ENCODE peak calls at places on chromosomes 12 and 14, in nine cellular contexts. One of them, this sample, is unnamed. For H3K4me1, the result is how much of the 10 kb centered on the place peaks cover.

GRCh38 chr14:100586520-100587247 is 533 bp downstream of the BEGAIN start:
- DNase-seq in prostate gland: no peak
- DNase-seq in upper lobe of right lung: peak
- DNase-seq in BE2C: peak
- DNase-seq in cardiac muscle cell: peak
- DNase-seq in GM23338: peak
- DNase-seq in uterus: no peak
- DNase-seq in HepG2: no peak
- DNase-seq in effector memory CD4-positive, alpha-beta T cell: no peak
- DNase-seq in this sample: peak

GRCh38 chr12:69500631-69501030 is 30.4 kb downstream of the FRS2 start:
- DNase-seq in uterus: no peak
- DNase-seq in HepG2: no peak
- DNase-seq in upper lobe of right lung: no peak
- DNase-seq in effector memory CD4-positive, alpha-beta T cell: no peak
- DNase-seq in prostate gland: no peak
- DNase-seq in GM23338: no peak
- DNase-seq in BE2C: no peak
- DNase-seq in cardiac muscle cell: no peak
- DNase-seq in this sample: no peak

GRCh38 chr14:68210729-68211299 is 391.2 kb downstream of the RAD51B start:
- DNase-seq in GM23338: no peak
- DNase-seq in BE2C: no peak
- DNase-seq in upper lobe of right lung: no peak
- DNase-seq in uterus: no peak
- DNase-seq in effector memory CD4-positive, alpha-beta T cell: peak
- DNase-seq in cardiac muscle cell: peak
- DNase-seq in prostate gland: no peak
- DNase-seq in HepG2: peak
- DNase-seq in this sample: peak

GRCh38 chr14:103638594-103638993 is 9.6 kb downstream of the KLC1 start:
- DNase-seq in uterus: no peak
- DNase-seq in cardiac muscle cell: no peak
- DNase-seq in GM23338: no peak
- DNase-seq in BE2C: no peak
- DNase-seq in prostate gland: no peak
- DNase-seq in upper lobe of right lung: no peak
- DNase-seq in HepG2: no peak
- DNase-seq in effector memory CD4-positive, alpha-beta T cell: no peak
- DNase-seq in this sample: no peak

GRCh38 chr14:86015916-86016315 is 486.0 kb downstream of the FLRT2 start:
- DNase-seq in GM23338: no peak
- DNase-seq in upper lobe of right lung: no peak
- DNase-seq in prostate gland: no peak
- DNase-seq in cardiac muscle cell: peak
- DNase-seq in HepG2: no peak
- DNase-seq in effector memory CD4-positive, alpha-beta T cell: no peak
- DNase-seq in BE2C: no peak
- DNase-seq in uterus: no peak
- DNase-seq in this sample: no peak

GRCh38 chr12:8696402-8697100 is 1.2 kb upstream of the RIMKLB start:
- DNase-seq in effector memory CD4-positive, alpha-beta T cell: no peak
- DNase-seq in HepG2: no peak
- DNase-seq in prostate gland: no peak
- DNase-seq in uterus: no peak
- DNase-seq in GM23338: peak
- DNase-seq in BE2C: no peak
- DNase-seq in upper lobe of right lung: no peak
- DNase-seq in cardiac muscle cell: no peak
- DNase-seq in this sample: no peak

GRCh38 chr14:62189698-62190097 is 427.5 kb downstream of the SNAPC1 start:
- DNase-seq in GM23338: no peak
- DNase-seq in uterus: peak
- DNase-seq in BE2C: no peak
- DNase-seq in cardiac muscle cell: peak
- DNase-seq in effector memory CD4-positive, alpha-beta T cell: no peak
- DNase-seq in upper lobe of right lung: no peak
- DNase-seq in prostate gland: no peak
- DNase-seq in HepG2: no peak
- DNase-seq in this sample: no peak

GRCh38 chr12:70389678-70390077 is 23.6 kb downstream of the KCNMB4 start:
- DNase-seq in uterus: no peak
- DNase-seq in GM23338: no peak
- DNase-seq in BE2C: no peak
- DNase-seq in HepG2: no peak
- DNase-seq in prostate gland: no peak
- DNase-seq in cardiac muscle cell: no peak
- DNase-seq in effector memory CD4-positive, alpha-beta T cell: no peak
- DNase-seq in upper lobe of right lung: no peak
- DNase-seq in this sample: no peak

GRCh38 chr12:111204684-111205305 is 164.1 kb downstream of the PHETA1 start:
- DNase-seq in HepG2: no peak
- DNase-seq in effector memory CD4-positive, alpha-beta T cell: no peak
- DNase-seq in upper lobe of right lung: no peak
- DNase-seq in BE2C: no peak
- DNase-seq in uterus: no peak
- DNase-seq in cardiac muscle cell: no peak
- DNase-seq in GM23338: no peak
- DNase-seq in prostate gland: no peak
- DNase-seq in this sample: no peak

GRCh38 chr12:113461666-113462065 is 10.0 kb downstream of the LHX5 start:
- DNase-seq in upper lobe of right lung: no peak
- DNase-seq in HepG2: peak
- DNase-seq in GM23338: peak
- DNase-seq in BE2C: no peak
- DNase-seq in cardiac muscle cell: peak
- DNase-seq in effector memory CD4-positive, alpha-beta T cell: no peak
- DNase-seq in prostate gland: no peak
- DNase-seq in uterus: no peak
- DNase-seq in this sample: no peak

GRCh38 chr14:101176535-101177205 is 273.1 kb upstream of the RTL1 start:
- DNase-seq in cardiac muscle cell: no peak
- DNase-seq in effector memory CD4-positive, alpha-beta T cell: no peak
- DNase-seq in GM23338: no peak
- DNase-seq in prostate gland: no peak
- DNase-seq in uterus: no peak
- DNase-seq in upper lobe of right lung: peak
- DNase-seq in HepG2: no peak
- DNase-seq in BE2C: no peak
- DNase-seq in this sample: no peak

GRCh38 chr14:92659765-92660561 is 88.5 kb downstream of the LGMN start:
- DNase-seq in prostate gland: peak
- DNase-seq in GM23338: no peak
- DNase-seq in upper lobe of right lung: peak
- DNase-seq in effector memory CD4-positive, alpha-beta T cell: no peak
- DNase-seq in cardiac muscle cell: peak
- DNase-seq in BE2C: no peak
- DNase-seq in uterus: no peak
- DNase-seq in HepG2: no peak
- DNase-seq in this sample: no peak

GRCh38 chr12:64682572-64683277 is 72.4 kb downstream of the RASSF3 start:
- DNase-seq in uterus: peak
- DNase-seq in prostate gland: no peak
- DNase-seq in HepG2: no peak
- DNase-seq in GM23338: peak
- DNase-seq in cardiac muscle cell: peak
- DNase-seq in BE2C: peak
- DNase-seq in upper lobe of right lung: no peak
- DNase-seq in effector memory CD4-positive, alpha-beta T cell: no peak
- DNase-seq in this sample: no peak

GRCh38 chr12:64688715-64689114 is 70.5 kb downstream of the GNS start:
- DNase-seq in prostate gland: no peak
- DNase-seq in cardiac muscle cell: no peak
- DNase-seq in uterus: no peak
- DNase-seq in effector memory CD4-positive, alpha-beta T cell: no peak
- DNase-seq in BE2C: no peak
- DNase-seq in upper lobe of right lung: no peak
- DNase-seq in HepG2: no peak
- DNase-seq in GM23338: no peak
- DNase-seq in this sample: no peak

GRCh38 chr12:64687816-64688599 is 71.2 kb downstream of the GNS start:
- DNase-seq in prostate gland: peak
- DNase-seq in cardiac muscle cell: no peak
- DNase-seq in effector memory CD4-positive, alpha-beta T cell: no peak
- DNase-seq in upper lobe of right lung: no peak
- DNase-seq in uterus: no peak
- DNase-seq in GM23338: no peak
- DNase-seq in HepG2: peak
- DNase-seq in BE2C: no peak
- DNase-seq in this sample: no peak

GRCh38 chr12:64685605-64686004 is 73.6 kb downstream of the GNS start:
- DNase-seq in HepG2: no peak
- DNase-seq in upper lobe of right lung: no peak
- DNase-seq in effector memory CD4-positive, alpha-beta T cell: no peak
- DNase-seq in cardiac muscle cell: no peak
- DNase-seq in BE2C: no peak
- DNase-seq in GM23338: no peak
- DNase-seq in uterus: no peak
- DNase-seq in prostate gland: no peak
- DNase-seq in this sample: no peak

DNA sequence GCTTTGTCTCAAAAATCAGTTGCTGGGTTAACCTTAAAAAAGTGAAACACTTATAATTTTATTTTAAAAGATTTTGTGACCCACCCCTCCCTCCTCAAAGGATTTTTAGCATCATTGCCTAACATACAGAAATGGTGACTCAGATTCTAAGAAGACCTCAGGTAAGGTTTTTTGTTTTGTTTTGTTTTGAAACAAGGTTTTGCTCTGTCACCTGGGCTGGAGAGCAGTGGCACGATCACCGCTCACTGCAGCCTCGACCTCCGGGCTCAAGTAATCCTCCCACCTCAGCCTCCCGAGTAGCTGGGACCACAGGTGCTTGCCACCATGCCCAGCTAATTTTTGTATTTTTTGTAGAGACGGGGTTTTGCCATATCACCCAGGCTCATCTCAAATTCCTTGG is 74.1 kb downstream of the GNS start:
- DNase-seq in HepG2: no peak
- DNase-seq in prostate gland: no peak
- DNase-seq in BE2C: no peak
- DNase-seq in effector memory CD4-positive, alpha-beta T cell: no peak
- DNase-seq in uterus: no peak
- DNase-seq in upper lobe of right lung: no peak
- DNase-seq in cardiac muscle cell: no peak
- DNase-seq in GM23338: no peak
- DNase-seq in this sample: no peak
- H3K4me1 ChIP-seq in HepG2: half or more
- H3K4me1 ChIP-seq in prostate gland: under half
- H3K4me1 ChIP-seq in BE2C: under half
- H3K4me1 ChIP-seq in effector memory CD4-positive, alpha-beta T cell: half or more
- H3K4me1 ChIP-seq in uterus: under half
- H3K4me1 ChIP-seq in upper lobe of right lung: under half
- H3K4me1 ChIP-seq in cardiac muscle cell: under half
- H3K4me1 ChIP-seq in GM23338: under half
- H3K4me1 ChIP-seq in this sample: half or more

DNA sequence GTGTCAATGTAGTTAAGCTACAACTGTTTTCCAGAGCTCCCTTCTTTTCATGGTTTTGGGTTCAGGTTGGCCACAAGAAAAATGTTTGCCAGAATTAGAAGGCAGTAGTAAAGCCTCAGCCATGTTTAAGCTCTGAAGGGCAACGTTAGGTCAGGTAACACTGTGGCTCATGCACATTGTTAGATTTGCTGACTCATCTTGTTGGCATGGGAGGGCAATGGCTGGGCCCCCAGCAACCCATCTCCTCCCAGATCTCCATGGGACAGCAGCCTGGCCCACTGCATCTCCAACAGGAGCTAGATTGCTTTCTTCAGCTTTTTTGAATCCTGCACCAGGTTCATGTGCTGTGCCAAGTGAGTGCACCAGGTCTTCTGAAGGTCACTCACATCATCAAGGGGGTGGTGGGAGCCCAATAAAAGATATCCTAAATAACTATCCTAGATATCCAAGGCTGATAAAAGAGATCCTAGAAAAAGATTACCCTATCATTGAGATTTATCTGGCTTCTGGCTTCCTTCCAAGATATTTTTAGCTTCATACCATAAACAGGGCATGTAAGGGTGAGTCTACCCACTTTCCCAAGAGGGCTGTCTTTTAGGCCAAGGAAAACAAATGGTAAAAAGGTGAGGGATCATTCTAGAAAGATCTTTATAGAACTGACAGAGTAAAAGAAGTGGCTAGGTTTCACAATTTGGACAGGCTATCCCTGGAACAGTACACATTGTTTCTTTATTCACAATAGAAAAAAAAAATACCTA is 28.9 kb downstream of the PTGER2 start:
- DNase-seq in GM23338: no peak
- DNase-seq in effector memory CD4-positive, alpha-beta T cell: no peak
- DNase-seq in prostate gland: no peak
- DNase-seq in upper lobe of right lung: no peak
- DNase-seq in BE2C: no peak
- DNase-seq in uterus: no peak
- DNase-seq in cardiac muscle cell: peak
- DNase-seq in HepG2: no peak
- DNase-seq in this sample: no peak
- H3K4me1 ChIP-seq in GM23338: under half
- H3K4me1 ChIP-seq in effector memory CD4-positive, alpha-beta T cell: under half
- H3K4me1 ChIP-seq in prostate gland: under half
- H3K4me1 ChIP-seq in upper lobe of right lung: under half
- H3K4me1 ChIP-seq in BE2C: under half
- H3K4me1 ChIP-seq in uterus: under half
- H3K4me1 ChIP-seq in cardiac muscle cell: under half
- H3K4me1 ChIP-seq in HepG2: under half
- H3K4me1 ChIP-seq in this sample: under half

DNA sequence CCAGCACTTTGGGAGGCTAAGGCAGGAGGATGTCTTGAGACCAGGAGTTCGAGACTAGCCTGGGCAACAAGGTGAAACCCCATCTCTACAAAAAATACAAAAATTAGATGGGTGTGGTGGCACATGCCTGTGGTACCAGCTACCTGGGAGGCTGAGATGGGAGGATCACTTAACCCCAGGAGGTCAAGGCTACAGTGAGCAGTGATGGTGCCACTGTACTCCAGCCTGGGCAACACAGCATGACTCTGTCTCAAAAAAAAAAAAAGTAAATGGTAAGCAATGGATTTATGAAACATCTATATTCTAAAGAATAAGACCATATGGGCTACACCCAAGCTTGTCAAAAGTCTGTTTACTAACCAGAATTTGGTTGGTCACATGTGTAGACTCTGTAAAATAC is 12.3 kb downstream of the FGD6 start:
- DNase-seq in cardiac muscle cell: no peak
- DNase-seq in uterus: no peak
- DNase-seq in prostate gland: no peak
- DNase-seq in BE2C: no peak
- DNase-seq in effector memory CD4-positive, alpha-beta T cell: no peak
- DNase-seq in GM23338: no peak
- DNase-seq in upper lobe of right lung: no peak
- DNase-seq in HepG2: no peak
- DNase-seq in this sample: no peak
- H3K4me1 ChIP-seq in cardiac muscle cell: half or more
- H3K4me1 ChIP-seq in uterus: under half
- H3K4me1 ChIP-seq in prostate gland: under half
- H3K4me1 ChIP-seq in BE2C: under half
- H3K4me1 ChIP-seq in effector memory CD4-positive, alpha-beta T cell: under half
- H3K4me1 ChIP-seq in GM23338: half or more
- H3K4me1 ChIP-seq in upper lobe of right lung: half or more
- H3K4me1 ChIP-seq in HepG2: under half
- H3K4me1 ChIP-seq in this sample: under half

DNA sequence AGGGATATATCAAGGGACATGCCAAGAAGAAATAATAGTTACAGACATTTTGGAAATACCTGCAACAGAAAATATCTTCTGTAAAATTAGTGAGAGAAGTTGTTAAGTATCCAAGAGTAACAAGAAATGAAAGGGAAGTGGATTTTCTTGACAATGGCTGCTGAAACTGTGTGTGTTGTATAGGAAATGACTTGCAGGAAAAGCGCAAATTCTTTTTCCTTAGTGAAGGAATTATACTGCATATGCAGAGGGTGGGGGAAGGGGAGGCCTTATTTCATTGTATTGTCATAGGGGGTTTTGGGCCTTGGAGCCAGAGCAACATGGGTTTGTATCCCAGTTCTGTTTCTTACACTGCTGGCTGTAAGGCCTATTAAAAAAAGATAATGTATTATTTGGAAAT is 84.4 kb upstream of the DDHD1 start:
- DNase-seq in cardiac muscle cell: no peak
- DNase-seq in uterus: no peak
- DNase-seq in upper lobe of right lung: no peak
- DNase-seq in GM23338: peak
- DNase-seq in HepG2: no peak
- DNase-seq in effector memory CD4-positive, alpha-beta T cell: no peak
- DNase-seq in BE2C: no peak
- DNase-seq in prostate gland: no peak
- DNase-seq in this sample: no peak
- H3K4me1 ChIP-seq in cardiac muscle cell: under half
- H3K4me1 ChIP-seq in uterus: under half
- H3K4me1 ChIP-seq in upper lobe of right lung: under half
- H3K4me1 ChIP-seq in GM23338: under half
- H3K4me1 ChIP-seq in HepG2: under half
- H3K4me1 ChIP-seq in effector memory CD4-positive, alpha-beta T cell: under half
- H3K4me1 ChIP-seq in BE2C: under half
- H3K4me1 ChIP-seq in prostate gland: under half
- H3K4me1 ChIP-seq in this sample: under half